ENCODE peak calls at places on chromosomes 6 and 20, in four cellular contexts. B is CD8-positive, alpha-beta T cell; W is T-helper 2 cell; H is AG10803. K is an unnamed sample.

GRCh38 chr6:129117355-129117754 is 234.4 kb downstream of the LAMA2 start:
- DNase-seq in B (no peak), W (no peak), H (no peak), K (no peak)

GRCh38 chr20:9966966-9967365 is 67.8 kb upstream of the ANKEF1 start:
- DNase-seq in B (no peak), W (no peak), H (peak; percentile 1), K (no peak)

GRCh38 chr6:167292301-167293087 is 1.4 kb downstream of the UNC93A start:
- DNase-seq in B (no peak), W (no peak), H (no peak), K (no peak)

GRCh38 chr20:58697867-58698703 is 5.5 kb downstream of the NPEPL1 start:
- DNase-seq in B (no peak), W (no peak), H (no peak), K (no peak)

GRCh38 chr6:57013501-57013900 is 33.0 kb upstream of the KIAA1586 start:
- DNase-seq in B (no peak), W (no peak), H (peak; percentile 87), K (no peak)

GRCh38 chr6:7505196-7505699 is 36.2 kb upstream of the DSP start:
- DNase-seq in B (no peak), W (no peak), H (peak; percentile 86), K (no peak)

GRCh38 chr20:51650685-51651134 is 108.2 kb upstream of the NFATC2 start:
- DNase-seq in B (no peak), W (no peak), H (peak; percentile 68), K (peak; percentile 2)

GRCh38 chr6:134689676-134690447 is 260.0 kb downstream of the ALDH8A1 start:
- DNase-seq in B (no peak), W (no peak), H (no peak), K (no peak)

GRCh38 chr20:38875170-38875993 is 50.8 kb upstream of the FAM83D start:
- DNase-seq in B (peak; percentile 86), W (no peak), H (no peak), K (peak; percentile 71)

GRCh38 chr6:150720774-150721233 is 121.1 kb downstream of the PLEKHG1 start:
- DNase-seq in B (no peak), W (no peak), H (peak; percentile 16), K (peak; percentile 55)

GRCh38 chr20:17326096-17326495 is 99.3 kb downstream of the PCSK2 start:
- DNase-seq in B (no peak), W (no peak), H (no peak), K (no peak)

GRCh38 chr20:9974324-9974723 is 60.5 kb upstream of the ANKEF1 start:
- DNase-seq in B (no peak), W (no peak), H (no peak), K (no peak)

GRCh38 chr6:20696676-20697075 is 162.4 kb downstream of the CDKAL1 start:
- DNase-seq in B (no peak), W (no peak), H (peak; percentile 89), K (no peak)

K was measured in memory B cell.